ENCODE peak calls at places on chromosomes 12 and 14, in four cellular contexts. One of them, this sample, is unnamed.

GRCh38 chr12:109501299-109501698 is 23.9 kb downstream of the UBE3B start:
- DNase-seq in brain microvascular endothelial cell: no peak
- DNase-seq in psoas muscle: no peak
- DNase-seq in MM.1S: no peak
- DNase-seq in this sample: no peak

GRCh38 chr12:68521848-68522502 is 88.7 kb upstream of the RAP1B start:
- DNase-seq in MM.1S: no peak
- DNase-seq in psoas muscle: no peak
- DNase-seq in brain microvascular endothelial cell: peak; percentile 6
- DNase-seq in this sample: no peak

GRCh38 chr14:99734406-99735051 is 50.4 kb downstream of the CYP46A1 start:
- DNase-seq in psoas muscle: peak; percentile 58
- DNase-seq in MM.1S: no peak
- DNase-seq in brain microvascular endothelial cell: no peak
- DNase-seq in this sample: no peak

GRCh38 chr12:105355752-105356151 is 25.3 kb downstream of the C12orf75 start:
- DNase-seq in psoas muscle: no peak
- DNase-seq in brain microvascular endothelial cell: peak; percentile 21
- DNase-seq in MM.1S: no peak
- DNase-seq in this sample: no peak

GRCh38 chr14:39433452-39433813 is 1.2 kb upstream of the FBXO33 start:
- DNase-seq in psoas muscle: no peak
- DNase-seq in MM.1S: no peak
- DNase-seq in brain microvascular endothelial cell: no peak
- DNase-seq in this sample: no peak

GRCh38 chr14:56173360-56173922 is 55.2 kb downstream of the PELI2 start:
- DNase-seq in psoas muscle: no peak
- DNase-seq in MM.1S: no peak
- DNase-seq in brain microvascular endothelial cell: no peak
- DNase-seq in this sample: no peak

GRCh38 chr12:81417056-81417455 is 339.2 kb downstream of the ACSS3 start:
- DNase-seq in psoas muscle: no peak
- DNase-seq in MM.1S: no peak
- DNase-seq in brain microvascular endothelial cell: no peak
- DNase-seq in this sample: no peak

GRCh38 chr12:122282066-122282465 is 15.8 kb upstream of the VPS33A start:
- DNase-seq in psoas muscle: no peak
- DNase-seq in brain microvascular endothelial cell: peak; percentile 52
- DNase-seq in MM.1S: no peak
- DNase-seq in this sample: no peak

GRCh38 chr12:89179983-89180382 is 172.3 kb downstream of the DUSP6 start:
- DNase-seq in brain microvascular endothelial cell: peak; percentile 76
- DNase-seq in psoas muscle: no peak
- DNase-seq in MM.1S: no peak
- DNase-seq in this sample: no peak

GRCh38 chr12:98422809-98423208 is 92.6 kb upstream of the TMPO start:
- DNase-seq in MM.1S: no peak
- DNase-seq in brain microvascular endothelial cell: no peak
- DNase-seq in psoas muscle: no peak
- DNase-seq in this sample: no peak
- TF ChIP-seq CTCF in MM.1S: no peak
- TF ChIP-seq CTCF in brain microvascular endothelial cell: peak; percentile 58
- TF ChIP-seq CTCF in psoas muscle: no peak
- TF ChIP-seq CTCF in this sample: no peak

GRCh38 chr14:33946679-33947078 is 4.2 kb downstream of the EGLN3 start:
- DNase-seq in MM.1S: no peak
- DNase-seq in psoas muscle: no peak
- DNase-seq in brain microvascular endothelial cell: no peak
- DNase-seq in this sample: no peak
- H3K4me3 ChIP-seq in MM.1S: no peak overlapping the region
- H3K4me3 ChIP-seq in psoas muscle: peak overlapping the region; percentile 19
- H3K4me3 ChIP-seq in brain microvascular endothelial cell: no peak overlapping the region
- H3K4me3 ChIP-seq in this sample: no peak overlapping the region

DNA sequence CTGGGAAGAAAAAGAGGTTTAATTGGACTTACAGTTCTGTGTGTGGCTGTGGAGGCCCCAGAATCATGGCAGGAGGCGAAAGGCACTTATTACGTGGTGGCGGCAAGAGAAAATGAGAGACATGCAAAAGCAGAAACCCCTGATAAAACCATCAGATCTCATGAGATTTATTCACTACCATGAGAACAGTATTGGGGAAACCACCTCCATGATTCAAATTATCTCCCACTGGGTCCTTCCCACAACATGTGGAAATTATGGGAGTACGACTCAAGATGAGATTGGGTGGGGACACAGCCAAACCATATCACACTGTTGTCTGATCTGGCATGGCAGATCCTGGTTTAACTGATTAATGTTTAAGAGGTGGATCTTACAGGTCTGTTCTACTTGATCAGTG is 5.5 kb downstream of the DDX47 start:
- DNase-seq in psoas muscle: no peak
- DNase-seq in brain microvascular endothelial cell: no peak
- DNase-seq in MM.1S: no peak
- DNase-seq in this sample: no peak
- H3K36me3 ChIP-seq in psoas muscle: peaks cover 11% of the 10 kb centered on the region
- H3K36me3 ChIP-seq in brain microvascular endothelial cell: peaks cover 16% of the 10 kb centered on the region
- H3K36me3 ChIP-seq in MM.1S: peaks cover 9% of the 10 kb centered on the region
- H3K36me3 ChIP-seq in this sample: peaks cover 1% of the 10 kb centered on the region

DNA sequence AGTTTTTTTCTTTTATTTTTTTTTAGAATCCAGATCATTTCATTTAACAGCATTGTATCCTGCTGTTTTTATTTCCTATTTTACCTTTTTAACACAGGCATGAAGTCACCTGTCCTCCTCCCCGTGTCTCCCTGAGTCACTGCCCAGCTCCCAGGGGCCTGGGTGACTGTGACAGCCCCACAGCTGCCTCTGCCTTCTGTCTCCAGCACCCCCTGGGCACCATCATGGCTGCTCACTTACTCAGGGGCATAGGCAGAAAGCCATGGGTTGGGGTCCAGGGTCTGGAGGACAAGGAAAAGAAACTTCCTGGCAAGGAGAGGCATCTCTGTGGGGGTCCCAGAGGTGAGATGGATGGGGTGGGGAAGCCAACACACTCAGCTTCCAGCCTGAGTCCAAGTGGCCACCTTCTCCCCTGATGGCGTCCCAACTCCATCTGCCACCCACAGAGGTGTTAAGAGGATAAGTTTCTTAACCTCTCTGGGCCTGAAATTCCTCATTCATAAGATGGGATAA is 25.3 kb downstream of the TMEM63C start:
- DNase-seq in psoas muscle: no peak
- DNase-seq in brain microvascular endothelial cell: no peak
- DNase-seq in MM.1S: no peak
- DNase-seq in this sample: no peak
- TF ChIP-seq CTCF in psoas muscle: no peak
- TF ChIP-seq CTCF in brain microvascular endothelial cell: peak; percentile 10
- TF ChIP-seq CTCF in MM.1S: no peak
- TF ChIP-seq CTCF in this sample: no peak

GRCh38 chr12:54257332-54257731 is 22.6 kb downstream of the CBX5 start:
- DNase-seq in psoas muscle: no peak
- DNase-seq in MM.1S: no peak
- DNase-seq in brain microvascular endothelial cell: no peak
- DNase-seq in this sample: no peak
- H3K4me3 ChIP-seq in psoas muscle: no peak overlapping the region
- H3K4me3 ChIP-seq in MM.1S: no peak overlapping the region
- H3K4me3 ChIP-seq in brain microvascular endothelial cell: no peak overlapping the region
- H3K4me3 ChIP-seq in this sample: no peak overlapping the region